ENCODE peak calls at places on chromosomes 3 and 15, in four cellular contexts. Q is NCI-H510A treated with DMSO at 0.1 percent for 48 hours, P is Daoy, S is fibroblast of mammary gland. Y is an unnamed sample.

GRCh38 chr3:195154793-195155535 is 116.0 kb downstream of the XXYLT1 start:
- DNase-seq in Q (peak), P (peak), S (peak), Y (peak)

GRCh38 chr15:68418611-68419161 is 13.3 kb downstream of the ITGA11 start:
- DNase-seq in S (peak), P (peak), Q (peak), Y (peak)

GRCh38 chr15:99511865-99512632 is 53.7 kb upstream of the MEF2A start:
- DNase-seq in Q (no peak), P (no peak), S (no peak), Y (no peak)

GRCh38 chr3:149527531-149528343 is 53.2 kb downstream of the TM4SF4 start:
- DNase-seq in Q (peak), P (no peak), S (peak), Y (no peak)

GRCh38 chr3:59327324-59327939 is 277.6 kb upstream of the CFAP20DC start:
- DNase-seq in P (peak), S (peak), Q (no peak), Y (peak)

GRCh38 chr3:137938876-137939275 is 71.1 kb upstream of the CLDN18 start:
- DNase-seq in Q (no peak), P (no peak), S (no peak), Y (no peak)

GRCh38 chr3:173932624-173933023 is 535.1 kb downstream of the NLGN1 start:
- DNase-seq in P (peak), S (peak), Q (no peak), Y (peak)

GRCh38 chr15:52143862-52144261 is 31.3 kb upstream of the BCL2L10 start:
- DNase-seq in Q (no peak), P (peak), S (peak), Y (peak)

GRCh38 chr3:157294953-157295352 is 135.0 kb upstream of the CCNL1 start:
- DNase-seq in Q (no peak), S (no peak), P (no peak), Y (no peak)

GRCh38 chr15:96276438-96277210 is 53.9 kb upstream of the NR2F2 start:
- DNase-seq in S (peak), Q (no peak), P (no peak), Y (peak)

GRCh38 chr3:71103430-71103881 is 480.1 kb downstream of the FOXP1 start:
- DNase-seq in S (peak), P (peak), Q (no peak), Y (peak)

GRCh38 chr15:70284438-70285214 is 186.9 kb upstream of the TLE3 start:
- DNase-seq in Q (no peak), S (no peak), P (no peak), Y (no peak)

GRCh38 chr3:105688821-105689220 is 180.0 kb downstream of the CBLB start:
- DNase-seq in S (peak), Q (peak), P (no peak), Y (no peak)

GRCh38 chr3:36942632-36943248 is 2.1 kb downstream of the TRANK1 start:
- DNase-seq in P (no peak), S (no peak), Q (no peak), Y (no peak)

GRCh38 chr3:114451051-114451451 is 157.2 kb downstream of the TIGIT start:
- DNase-seq in S (no peak), Q (no peak), P (no peak), Y (peak)

GRCh38 chr3:150956376-150956775 is 16.2 kb downstream of the CLRN1 start:
- DNase-seq in P (peak), Q (no peak), S (peak), Y (peak)

GRCh38 chr3:195551381-195551978 is 8.4 kb upstream of the PPP1R2 start:
- DNase-seq in S (peak), Q (no peak), P (no peak), Y (no peak)

GRCh38 chr3:84836961-84837360 is 121.8 kb upstream of the CADM2 start:
- DNase-seq in Q (peak), S (no peak), P (no peak), Y (no peak)

GRCh38 chr3:140630866-140631265 is 47.0 kb upstream of the TRIM42 start:
- DNase-seq in P (no peak), Q (no peak), S (peak), Y (peak)

GRCh38 chr3:31543375-31543774 is 10.7 kb downstream of the STT3B start:
- DNase-seq in Q (no peak), P (no peak), S (peak), Y (no peak)

GRCh38 chr15:90892023-90892422 is 7.7 kb downstream of the FES start:
- DNase-seq in Q (no peak), P (no peak), S (no peak), Y (no peak)

GRCh38 chr15:98968576-98968975 is 39.0 kb downstream of the PGPEP1L start:
- DNase-seq in S (no peak), Q (no peak), P (no peak), Y (no peak)

GRCh38 chr3:43632269-43632733 is 10.5 kb upstream of the ANO10 start:
- DNase-seq in S (peak), P (peak), Q (no peak), Y (peak)

GRCh38 chr3:30611613-30612421 is 5.4 kb downstream of the TGFBR2 start:
- DNase-seq in Q (no peak), S (peak), P (peak), Y (peak)

GRCh38 chr15:37362414-37362813 is 262.1 kb upstream of the MEIS2 start:
- DNase-seq in P (no peak), Q (no peak), S (no peak), Y (no peak)

GRCh38 chr3:62873672-62874397 is 1.4 kb downstream of the CADPS start:
- DNase-seq in Q (peak), S (peak), P (peak), Y (no peak)

GRCh38 chr3:77196146-77196545 is 156.2 kb downstream of the ROBO2 start:
- DNase-seq in S (no peak), P (no peak), Q (no peak), Y (no peak)

GRCh38 chr3:23865595-23866396 is 51.0 kb downstream of the NKIRAS1 start:
- DNase-seq in S (peak), Q (peak), P (no peak), Y (peak)

GRCh38 chr3:66482005-66482404 is 18.8 kb downstream of the LRIG1 start:
- DNase-seq in P (no peak), S (no peak), Q (no peak), Y (no peak)

GRCh38 chr3:129025108-129025507 is 24.0 kb downstream of the EFCC1 start:
- DNase-seq in P (no peak), Q (no peak), S (no peak), Y (no peak)

GRCh38 chr15:65512807-65513416 is 4.6 kb downstream of the DPP8 start:
- DNase-seq in Q (no peak), P (no peak), S (peak), Y (no peak)

GRCh38 chr3:156382458-156383346 is 172.2 kb downstream of the SSR3 start:
- DNase-seq in P (peak), S (peak), Q (peak), Y (peak)

GRCh38 chr15:47801522-47801921 is 84.2 kb downstream of the SEMA6D start:
- DNase-seq in P (no peak), S (no peak), Q (peak), Y (no peak)

GRCh38 chr3:151726016-151726415 is 7.7 kb upstream of the AADACL2 start:
- DNase-seq in Q (no peak), P (no peak), S (no peak), Y (peak)

GRCh38 chr3:119891944-119892721 is 110.2 kb downstream of the NR1I2 start:
- DNase-seq in P (peak), S (peak), Q (peak), Y (peak)

GRCh38 chr3:152404976-152405375 is 136.2 kb downstream of the MBNL1 start:
- DNase-seq in P (no peak), Q (no peak), S (no peak), Y (no peak)

GRCh38 chr3:14768881-14769280 is 49.9 kb upstream of the FGD5 start:
- DNase-seq in P (no peak), S (no peak), Q (no peak), Y (no peak)